ENCODE peak calls at places on chromosomes 1 and 21, in eight cellular contexts. S, U, O, W, E, D, J and Q are unnamed samples. For H3K4me1, the result is how much of the 10 kb centered on the place peaks cover.

GRCh38 chr1:6006882-6007281 is 14.7 kb upstream of the NPHP4 start:
- DNase-seq in D (no peak), O (peak), U (no peak), S (no peak), W (peak), J (no peak), E (no peak), Q (peak)

GRCh38 chr1:74673351-74674111 is at the start of gene ERICH3:
- DNase-seq in O (no peak), S (no peak), J (peak), U (peak), D (no peak), E (no peak), W (no peak), Q (peak)

GRCh38 chr1:180949616-180950000 is 36.9 kb downstream of the KIAA1614 start:
- DNase-seq in W (no peak), D (no peak), J (no peak), S (no peak), U (no peak), E (no peak), O (no peak), Q (peak)

GRCh38 chr1:37477198-37477931 is 3.0 kb downstream of the ZC3H12A start:
- DNase-seq in S (no peak), E (peak), D (peak), O (no peak), U (peak), J (peak), W (no peak), Q (peak)

GRCh38 chr1:23593556-23594148 is 34.4 kb upstream of the ID3 start:
- DNase-seq in D (peak), E (peak), S (no peak), J (peak), W (no peak), U (no peak), O (no peak), Q (no peak)

GRCh38 chr1:94633051-94633450 is 91.5 kb upstream of the F3 start:
- DNase-seq in U (no peak), W (no peak), D (no peak), J (no peak), O (no peak), S (no peak), E (no peak), Q (no peak)

GRCh38 chr1:25610822-25611630 is 5.6 kb upstream of the MAN1C1 start:
- DNase-seq in W (no peak), S (no peak), J (no peak), U (no peak), E (no peak), D (no peak), O (no peak), Q (no peak)

GRCh38 chr1:7230896-7231210 is 445.6 kb downstream of the CAMTA1 start:
- DNase-seq in W (no peak), O (no peak), J (no peak), E (no peak), S (no peak), D (no peak), U (no peak), Q (no peak)

GRCh38 chr1:167221126-167221803 is 579 bp downstream of the POU2F1 start:
- DNase-seq in E (peak), W (peak), S (no peak), D (no peak), J (peak), O (peak), U (peak), Q (peak)

GRCh38 chr21:45032332-45032731 is 42.0 kb upstream of the ADARB1 start:
- DNase-seq in U (no peak), S (no peak), O (no peak), W (no peak), E (no peak), J (no peak), D (no peak), Q (no peak)

GRCh38 chr1:222045236-222045635 is 303.3 kb upstream of the DUSP10 start:
- DNase-seq in W (no peak), D (no peak), S (no peak), O (no peak), U (no peak), J (no peak), E (no peak), Q (no peak)

GRCh38 chr1:224718470-224719053 is 102.4 kb downstream of the CNIH3 start:
- DNase-seq in J (no peak), E (no peak), S (no peak), U (no peak), D (no peak), W (no peak), O (no peak), Q (no peak)

GRCh38 chr1:35935436-35935835 is 4.5 kb downstream of the AGO3 start:
- DNase-seq in S (no peak), W (no peak), J (no peak), D (no peak), U (peak), O (no peak), E (no peak), Q (no peak)

GRCh38 chr1:52365091-52365745 is 787 bp downstream of the CC2D1B start:
- DNase-seq in W (peak), O (peak), S (peak), J (peak), D (peak), U (peak), E (peak), Q (peak)

GRCh38 chr1:197967066-197967465 is 49.9 kb downstream of the LHX9 start:
- DNase-seq in S (no peak), U (peak), O (no peak), E (no peak), J (no peak), D (no peak), W (no peak), Q (no peak)

GRCh38 chr1:223628233-223628632 is 37.3 kb downstream of the CAPN8 start:
- DNase-seq in O (peak), D (no peak), S (peak), J (no peak), E (peak), W (peak), U (peak), Q (no peak)

GRCh38 chr1:232033285-232033684 is 406.7 kb downstream of the DISC1 start:
- DNase-seq in O (no peak), D (no peak), S (no peak), W (no peak), U (no peak), E (no peak), J (no peak), Q (no peak)

GRCh38 chr1:20486457-20487235 is 636 bp upstream of the CAMK2N1 start:
- DNase-seq in O (peak), W (peak), D (peak), E (peak), U (peak), S (peak), J (peak), Q (peak)

GRCh38 chr1:232440325-232441059 is 189.4 kb downstream of the SIPA1L2 start:
- DNase-seq in J (peak), D (no peak), S (no peak), U (no peak), O (no peak), E (no peak), W (no peak), Q (no peak)

GRCh38 chr1:88877382-88877825 is 14.0 kb downstream of the GTF2B start:
- DNase-seq in J (peak), D (no peak), S (peak), E (no peak), W (no peak), U (peak), O (no peak), Q (no peak)

GRCh38 chr1:226974544-226975258 is 34.6 kb downstream of the COQ8A start:
- DNase-seq in W (peak), O (peak), S (no peak), J (no peak), E (peak), U (no peak), D (no peak), Q (peak)

GRCh38 chr1:154220970-154221814 is 437 bp downstream of the UBAP2L start:
- DNase-seq in W (peak), J (peak), U (peak), S (no peak), D (peak), E (peak), O (peak), Q (peak)

GRCh38 chr1:46960250-46960649 is 19.0 kb upstream of the CYP4A11 start:
- DNase-seq in J (peak), S (no peak), E (no peak), U (no peak), D (no peak), W (no peak), O (no peak), Q (no peak)

GRCh38 chr21:30315701-30316100 is 4.4 kb downstream of the KRTAP26-1 start:
- DNase-seq in D (no peak), J (no peak), S (no peak), E (no peak), O (no peak), W (no peak), U (no peak), Q (no peak)

GRCh38 chr1:200739499-200740290 is 1.0 kb downstream of the CAMSAP2 start:
- DNase-seq in U (peak), J (peak), E (peak), S (no peak), O (no peak), W (peak), D (peak), Q (peak)

DNA sequence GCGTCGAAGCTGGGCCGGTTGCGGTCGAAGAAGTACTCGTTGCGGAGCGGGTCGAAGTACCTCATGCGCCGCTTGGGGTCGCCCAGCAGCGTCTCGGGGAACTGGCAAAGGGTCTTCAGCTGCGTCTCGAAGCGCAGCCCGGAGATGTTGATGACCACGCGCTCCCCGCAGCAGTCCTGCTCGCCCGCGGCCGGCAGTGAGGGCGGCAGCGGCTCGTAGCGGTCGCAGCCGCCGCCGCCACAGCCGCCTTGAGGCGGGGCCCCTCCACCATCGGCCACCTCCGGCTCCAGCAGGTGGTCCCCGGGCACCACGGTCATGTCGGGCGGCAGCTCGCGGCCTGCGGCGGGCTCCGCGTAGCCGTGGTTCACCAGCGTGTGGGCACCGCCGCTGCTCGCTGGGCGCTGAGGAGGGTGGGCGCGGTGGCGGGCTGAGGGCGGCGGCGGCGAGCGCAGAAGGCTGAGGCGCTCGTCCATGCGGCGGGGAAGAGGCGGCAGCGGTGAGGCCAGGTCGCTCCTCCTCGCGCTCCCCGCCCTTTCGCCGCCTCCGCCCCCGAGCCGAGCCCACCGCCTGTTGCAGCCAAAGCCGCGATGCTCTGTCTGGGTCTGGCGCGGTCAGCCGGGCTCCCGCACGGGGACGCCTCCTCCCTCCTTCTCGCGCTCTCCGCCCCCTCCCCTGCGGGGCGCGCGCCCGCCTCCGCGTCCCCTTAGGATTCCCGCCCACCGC is at the start of gene KCNA3:
- DNase-seq in U (peak), J (no peak), D (no peak), E (peak), S (no peak), O (peak), W (peak), Q (peak)
- H3K4me3 ChIP-seq in U (peak), J (no peak), D (peak), E (peak), S (no peak), O (peak), W (peak), Q (no peak)

GRCh38 chr1:2880812-2881295 is 79.4 kb upstream of the TTC34 start:
- DNase-seq in S (no peak), W (no peak), O (no peak), D (no peak), U (no peak), E (no peak), J (no peak), Q (no peak)

GRCh38 chr1:2885001-2885400 is 83.5 kb upstream of the TTC34 start:
- DNase-seq in D (no peak), W (no peak), J (no peak), E (no peak), U (no peak), O (no peak), S (no peak), Q (no peak)

GRCh38 chr1:2880086-2880485 is 78.6 kb upstream of the TTC34 start:
- DNase-seq in S (no peak), E (no peak), W (no peak), U (no peak), D (no peak), J (no peak), O (no peak), Q (no peak)

GRCh38 chr1:2881556-2881955 is 80.1 kb upstream of the TTC34 start:
- DNase-seq in E (no peak), O (no peak), W (no peak), S (no peak), D (no peak), J (no peak), U (no peak), Q (no peak)

DNA sequence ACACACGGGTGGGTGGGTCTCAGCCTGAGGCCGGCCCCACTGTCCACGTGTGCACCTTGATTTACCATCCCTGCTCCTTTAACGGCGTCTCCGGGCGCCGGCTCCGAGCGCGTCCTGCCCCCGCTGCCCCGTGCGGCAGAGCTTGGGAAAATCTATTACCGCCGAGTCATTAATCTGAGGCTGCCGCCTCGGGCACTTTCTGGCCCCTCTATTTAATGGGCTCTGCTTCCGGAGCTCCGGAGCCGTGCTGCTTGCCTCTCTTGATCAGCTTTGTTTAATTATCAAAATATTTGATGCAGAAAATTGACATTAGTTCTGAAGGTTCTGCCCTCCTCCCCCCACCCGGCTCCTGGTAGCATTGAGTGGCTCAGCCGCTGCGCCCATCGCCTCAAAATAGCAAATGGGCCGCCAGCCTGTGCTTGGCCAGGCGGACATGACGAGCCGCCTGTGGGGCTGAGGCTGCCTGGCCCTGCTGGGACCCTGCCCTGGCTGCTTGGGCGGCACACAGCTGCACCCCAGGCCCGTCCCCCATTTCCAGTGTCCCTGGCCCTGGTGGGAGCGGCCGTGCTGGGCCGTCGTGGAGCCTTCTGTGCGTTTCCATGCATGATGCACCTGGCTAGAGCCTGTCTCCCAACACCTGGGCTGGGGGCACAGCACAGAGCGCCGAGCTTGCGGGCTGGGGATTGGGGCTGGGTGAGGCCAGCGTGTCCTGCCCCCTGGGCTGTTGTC is 81.6 kb upstream of the TTC34 start:
- DNase-seq in U (peak), S (no peak), J (no peak), O (no peak), E (no peak), W (no peak), D (no peak), Q (no peak)
- H3K4me1 ChIP-seq in U (under half), S (under half), J (under half), O (under half), E (under half), W (under half), D (under half), Q (under half)

DNA sequence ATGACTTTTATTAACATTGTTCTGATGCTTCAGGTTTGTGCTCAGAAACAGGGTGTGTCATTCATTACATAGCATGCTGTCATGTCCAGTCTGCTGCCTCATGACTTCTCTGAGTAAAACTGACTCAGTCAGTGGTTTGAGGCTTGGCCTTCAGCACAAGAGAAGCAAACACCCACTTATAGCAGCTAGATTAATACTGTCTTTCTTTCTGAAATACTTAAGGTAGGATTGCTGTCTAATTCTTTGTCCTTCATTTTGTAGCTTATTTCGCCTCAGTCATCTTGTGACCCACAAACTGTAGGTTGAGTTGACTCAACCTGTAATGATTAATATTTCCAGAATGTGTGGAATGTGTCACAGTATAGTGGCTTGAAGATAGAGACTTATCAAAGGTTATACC is 32.9 kb downstream of the RASAL2 start:
- DNase-seq in D (no peak), W (no peak), E (no peak), U (no peak), O (no peak), S (no peak), J (peak), Q (peak)
- H3K4me3 ChIP-seq in D (no peak), W (no peak), E (no peak), U (no peak), O (no peak), S (no peak), J (peak), Q (no peak)

GRCh38 chr1:207019161-207019560 is 13.4 kb downstream of the C1orf116 start:
- DNase-seq in O (no peak), J (no peak), E (no peak), U (no peak), S (no peak), D (no peak), W (no peak), Q (no peak)
- H3K4me1 ChIP-seq in O (under half), J (half or more), E (under half), U (under half), S (under half), D (under half), W (under half), Q (under half)